ENCODE peak calls at places on chromosomes 12 and 14, in ten cellular contexts. C, Q, L, D, F, E, H, Z, S and Y are unnamed samples.

GRCh38 chr14:95660550-95661515 is 25.4 kb upstream of the TCL1B start:
- DNase-seq in C (no peak), Q (no peak), L (no peak), D (no peak), F (no peak), E (no peak), H (no peak), Z (no peak), S (no peak), Y (no peak)

GRCh38 chr12:92145731-92146496 is at the start of gene BTG1:
- DNase-seq in C (peak), Q (peak), L (peak), D (peak), F (peak), E (peak), H (peak), Z (peak), S (peak), Y (peak)

GRCh38 chr14:96086032-96086431 is 46.9 kb downstream of the C14orf132 start:
- DNase-seq in C (no peak), Q (no peak), L (no peak), D (no peak), F (no peak), E (no peak), H (no peak), Z (no peak), S (no peak), Y (no peak)

GRCh38 chr12:96136129-96136528 is 58.0 kb upstream of the ELK3 start:
- DNase-seq in C (no peak), Q (no peak), L (no peak), D (no peak), F (no peak), E (no peak), H (peak), Z (peak), S (no peak), Y (no peak)

GRCh38 chr12:92927436-92928116 is 1.5 kb downstream of the EEA1 start:
- DNase-seq in C (no peak), Q (no peak), L (no peak), D (no peak), F (no peak), E (no peak), H (peak), Z (peak), S (no peak), Y (no peak)

GRCh38 chr12:130825771-130826150 is 13.3 kb downstream of the STX2 start:
- DNase-seq in C (no peak), Q (no peak), L (no peak), D (no peak), F (no peak), E (no peak), H (no peak), Z (no peak), S (no peak), Y (no peak)

GRCh38 chr12:32455607-32456063 is 56.3 kb downstream of the FGD4 start:
- DNase-seq in C (peak), Q (no peak), L (no peak), D (no peak), F (no peak), E (no peak), H (peak), Z (peak), S (no peak), Y (peak)

GRCh38 chr12:106369624-106370346 is 12.2 kb downstream of the POLR3B start:
- DNase-seq in C (no peak), Q (no peak), L (no peak), D (no peak), F (no peak), E (no peak), H (peak), Z (no peak), S (no peak), Y (no peak)

GRCh38 chr14:100622234-100622633 is 35.0 kb upstream of the BEGAIN start:
- DNase-seq in C (no peak), Q (no peak), L (no peak), D (no peak), F (no peak), E (no peak), H (no peak), Z (no peak), S (peak), Y (no peak)

GRCh38 chr12:90589966-90590365 is 365.0 kb downstream of the CCER1 start:
- DNase-seq in C (no peak), Q (no peak), L (no peak), D (no peak), F (no peak), E (no peak), H (no peak), Z (no peak), S (no peak), Y (no peak)

GRCh38 chr12:76143343-76144252 is 59.1 kb upstream of the NAP1L1 start:
- DNase-seq in C (no peak), Q (no peak), L (no peak), D (no peak), F (no peak), E (no peak), H (no peak), Z (no peak), S (no peak), Y (peak)

GRCh38 chr12:126651133-126651532 is 1585.9 kb downstream of the AACS start:
- DNase-seq in C (no peak), Q (no peak), L (no peak), D (no peak), F (no peak), E (no peak), H (no peak), Z (no peak), S (no peak), Y (no peak)

GRCh38 chr14:62289471-62289870 is 527.3 kb downstream of the SNAPC1 start:
- DNase-seq in C (no peak), Q (no peak), L (no peak), D (no peak), F (no peak), E (no peak), H (no peak), Z (no peak), S (no peak), Y (no peak)

GRCh38 chr12:96239711-96240234 is 45.6 kb downstream of the ELK3 start:
- DNase-seq in C (peak), Q (no peak), L (peak), D (no peak), F (no peak), E (no peak), H (no peak), Z (no peak), S (no peak), Y (no peak)

GRCh38 chr14:93232159-93232558 is 25.1 kb downstream of the UBR7 start:
- DNase-seq in C (no peak), Q (no peak), L (no peak), D (no peak), F (no peak), E (no peak), H (no peak), Z (no peak), S (no peak), Y (no peak)

GRCh38 chr14:73662439-73663056 is 17.8 kb downstream of the DNAL1 start:
- DNase-seq in C (peak), Q (no peak), L (peak), D (no peak), F (no peak), E (no peak), H (peak), Z (peak), S (peak), Y (no peak)

GRCh38 chr14:24303988-24304387 is 3.8 kb downstream of the CIDEB start:
- DNase-seq in C (no peak), Q (no peak), L (no peak), D (no peak), F (no peak), E (no peak), H (no peak), Z (no peak), S (no peak), Y (no peak)

GRCh38 chr14:41605550-41606248 is 977 bp upstream of the LRFN5 start:
- DNase-seq in C (peak), Q (no peak), L (peak), D (no peak), F (no peak), E (no peak), H (no peak), Z (no peak), S (peak), Y (no peak)

GRCh38 chr12:92698466-92698865 is 4.3 kb upstream of the PLEKHG7 start:
- DNase-seq in C (no peak), Q (no peak), L (no peak), D (no peak), F (no peak), E (no peak), H (no peak), Z (no peak), S (no peak), Y (no peak)

GRCh38 chr12:53217049-53217929 is 10.2 kb upstream of the ITGB7 start:
- DNase-seq in C (no peak), Q (no peak), L (peak), D (no peak), F (no peak), E (peak), H (no peak), Z (no peak), S (peak), Y (no peak)

GRCh38 chr12:79877246-79877645 is 57.7 kb downstream of the PPP1R12A start:
- DNase-seq in C (no peak), Q (no peak), L (no peak), D (no peak), F (no peak), E (no peak), H (no peak), Z (no peak), S (no peak), Y (no peak)

GRCh38 chr12:84070311-84070710 is 842.3 kb downstream of the SLC6A15 start:
- DNase-seq in C (no peak), Q (no peak), L (no peak), D (no peak), F (no peak), E (no peak), H (peak), Z (no peak), S (no peak), Y (no peak)

GRCh38 chr12:107179883-107180282 is 86.5 kb upstream of the CRY1 start:
- DNase-seq in C (no peak), Q (no peak), L (no peak), D (no peak), F (no peak), E (no peak), H (no peak), Z (no peak), S (no peak), Y (no peak)

GRCh38 chr12:92814584-92814983 is 111.8 kb downstream of the PLEKHG7 start:
- DNase-seq in C (no peak), Q (no peak), L (no peak), D (no peak), F (no peak), E (no peak), H (no peak), Z (no peak), S (no peak), Y (no peak)